ENCODE peak calls at places on chromosomes 1 and 21, in four cellular contexts. U, H, B and L are unnamed samples.

GRCh38 chr1:199124351-199124750 is 485.5 kb downstream of the PTPRC start:
- DNase-seq in U (peak), H (no peak), B (no peak), L (no peak)

GRCh38 chr1:157994704-157995540 is 1.5 kb downstream of the KIRREL1 start:
- DNase-seq in U (peak), H (no peak), B (no peak), L (no peak)

GRCh38 chr1:49728377-49728776 is 295.4 kb downstream of the AGBL4 start:
- DNase-seq in U (no peak), H (no peak), B (no peak), L (no peak)

GRCh38 chr1:53342735-53343470 is 15.0 kb upstream of the LRP8 start:
- DNase-seq in U (no peak), H (no peak), B (no peak), L (no peak)

GRCh38 chr1:44828003-44828651 is 14.9 kb downstream of the PTCH2 start:
- DNase-seq in U (no peak), H (no peak), B (no peak), L (no peak)

GRCh38 chr1:28966617-28967016 is 52.2 kb downstream of the EPB41 start:
- DNase-seq in U (no peak), H (no peak), B (no peak), L (peak)

GRCh38 chr1:230681599-230681998 is 32.3 kb downstream of the AGT start:
- DNase-seq in U (peak), H (peak), B (no peak), L (peak)

GRCh38 chr21:44345495-44345894 is 6.3 kb upstream of the CFAP410 start:
- DNase-seq in U (no peak), H (no peak), B (no peak), L (no peak)

GRCh38 chr1:6874298-6874697 is 89.0 kb downstream of the CAMTA1 start:
- DNase-seq in U (no peak), H (no peak), B (no peak), L (no peak)

GRCh38 chr1:7313081-7313546 is 458.0 kb upstream of the VAMP3 start:
- DNase-seq in U (peak), H (no peak), B (no peak), L (no peak)

GRCh38 chr1:151653397-151653796 is 41.5 kb downstream of the SNX27 start:
- DNase-seq in U (peak), H (no peak), B (no peak), L (no peak)

GRCh38 chr1:230588323-230588746 is 53.9 kb upstream of the COG2 start:
- DNase-seq in U (no peak), H (no peak), B (no peak), L (no peak)

GRCh38 chr1:172547071-172547470 is 14.1 kb downstream of the SUCO start:
- DNase-seq in U (peak), H (no peak), B (no peak), L (no peak)

GRCh38 chr1:37931148-37931492 is 15.7 kb downstream of the INPP5B start:
- DNase-seq in U (no peak), H (peak), B (no peak), L (no peak)

GRCh38 chr21:37087188-37087587 is 14.1 kb downstream of the TTC3 start:
- DNase-seq in U (peak), H (peak), B (no peak), L (peak)

DNA sequence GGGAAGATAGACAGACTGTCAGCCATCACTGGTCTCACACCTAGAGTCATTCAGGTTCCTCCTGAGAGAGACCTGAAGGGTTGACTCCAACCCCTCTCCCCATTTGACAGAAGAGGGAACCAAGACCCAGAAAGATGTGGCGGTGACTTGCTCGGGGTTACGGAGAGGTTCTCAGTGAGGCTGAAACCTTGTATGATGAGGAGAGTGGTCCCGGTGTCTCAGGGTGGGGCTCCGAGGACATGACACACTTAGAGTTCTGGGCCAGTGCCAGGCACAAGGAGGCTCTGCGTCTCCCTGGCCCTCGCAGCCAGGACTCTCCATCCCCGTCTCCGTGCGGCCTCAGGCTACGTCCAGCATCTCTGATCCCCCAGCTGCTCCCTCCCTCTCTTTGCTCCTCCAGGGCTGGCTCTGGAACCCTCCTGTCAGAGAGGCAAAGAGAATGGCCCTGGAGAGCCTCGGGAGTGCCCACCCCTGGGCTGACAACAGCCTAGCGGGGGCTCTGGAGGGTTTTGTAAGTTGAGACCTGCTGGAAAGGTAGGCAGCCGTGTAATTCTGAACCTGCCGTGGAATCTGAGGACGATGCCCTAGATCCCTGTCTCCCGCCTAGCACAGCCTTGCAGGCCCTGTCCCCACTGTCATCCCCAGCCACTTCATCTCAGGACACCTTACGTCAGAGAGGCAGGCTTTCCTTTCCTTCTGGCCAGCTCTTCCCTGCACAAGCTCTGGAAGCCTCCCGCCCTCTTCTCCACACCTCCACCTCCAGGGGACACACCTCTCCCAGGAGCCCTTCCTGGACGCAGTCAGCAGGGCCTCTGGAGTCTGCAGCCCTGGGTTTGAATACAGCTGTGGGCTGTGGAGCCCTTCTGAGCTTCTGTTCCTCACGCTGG is 4.1 kb downstream of the EFHD2 start:
- DNase-seq in U (no peak), H (no peak), B (no peak), L (no peak)
- TF ChIP-seq RAD21 in U (no peak), H (no peak), B (no peak), L (no peak)

DNA sequence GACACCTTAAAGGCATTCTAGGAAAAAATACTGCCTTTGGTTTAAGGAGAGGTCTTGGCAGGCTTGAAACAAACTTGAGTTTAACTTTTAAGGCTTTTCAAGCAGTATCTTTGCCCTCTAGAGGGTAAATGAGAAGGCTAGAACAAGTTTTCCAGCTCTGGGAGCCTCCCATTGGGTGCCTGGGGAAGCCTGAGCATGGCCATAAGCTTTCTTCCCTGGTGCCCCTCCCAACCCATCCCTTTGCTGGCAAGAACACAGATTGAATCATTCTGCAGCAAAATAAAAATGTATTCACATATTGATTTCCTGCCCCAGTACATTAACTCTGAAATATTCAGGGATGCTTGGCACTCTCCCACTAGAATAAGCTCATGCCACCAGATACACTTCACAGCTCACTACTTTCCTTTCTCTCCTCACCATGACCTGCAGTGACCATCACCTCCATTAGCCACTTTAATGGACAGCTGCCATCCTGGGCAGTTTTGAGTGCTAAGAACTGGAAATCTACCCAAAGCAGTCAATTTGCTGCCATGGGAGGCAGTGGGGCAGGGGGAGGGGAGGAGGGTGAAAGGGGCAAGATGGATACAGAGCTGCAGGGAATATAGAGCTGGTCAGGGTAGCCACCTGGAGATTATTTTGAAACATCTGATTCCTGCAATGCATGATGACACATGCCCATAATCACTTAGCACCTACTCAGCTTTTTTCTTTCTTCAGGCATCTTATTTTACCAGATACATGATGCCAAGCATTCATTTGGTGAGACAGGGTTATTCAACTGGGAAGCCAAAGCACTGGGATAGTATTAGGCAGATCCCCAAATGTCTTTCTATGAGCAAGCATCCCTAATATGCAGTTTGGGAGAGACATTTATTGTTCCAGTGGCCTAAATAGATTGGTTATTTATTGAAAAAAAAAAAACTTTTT is 140.6 kb downstream of the SYT2 start:
- DNase-seq in U (no peak), H (no peak), B (no peak), L (no peak)
- TF ChIP-seq ELK1 in U (no peak), H (no peak), B (no peak), L (no peak)

GRCh38 chr1:33659641-33660040 is 187.2 kb downstream of the ZSCAN20 start:
- DNase-seq in U (no peak), H (no peak), B (no peak), L (no peak)

GRCh38 chr1:33656467-33656866 is 184.0 kb downstream of the ZSCAN20 start:
- DNase-seq in U (no peak), H (no peak), B (no peak), L (no peak)

GRCh38 chr1:33660244-33660643 is 187.8 kb downstream of the ZSCAN20 start:
- DNase-seq in U (no peak), H (no peak), B (no peak), L (no peak)

GRCh38 chr1:33657833-33658232 is 185.4 kb downstream of the ZSCAN20 start:
- DNase-seq in U (no peak), H (no peak), B (no peak), L (no peak)

GRCh38 chr1:33661791-33662190 is 189.3 kb downstream of the ZSCAN20 start:
- DNase-seq in U (no peak), H (no peak), B (no peak), L (no peak)
- TF ChIP-seq RCOR1 in U (no peak), H (no peak), B (no peak), L (no peak)

GRCh38 chr1:237104096-237104495 is 62.1 kb downstream of the RYR2 start:
- DNase-seq in U (no peak), H (no peak), B (no peak), L (no peak)
- TF ChIP-seq RAD21 in U (no peak), H (no peak), B (no peak), L (no peak)

GRCh38 chr1:31443673-31444072 is 30.7 kb downstream of the SERINC2 start:
- DNase-seq in U (no peak), H (no peak), B (no peak), L (no peak)

GRCh38 chr1:31447210-31447609 is 34.2 kb downstream of the SERINC2 start:
- DNase-seq in U (no peak), H (peak), B (no peak), L (no peak)

GRCh38 chr1:31445951-31446350 is 32.9 kb downstream of the SERINC2 start:
- DNase-seq in U (no peak), H (no peak), B (no peak), L (no peak)

GRCh38 chr1:31442648-31442994 is 29.6 kb downstream of the SERINC2 start:
- DNase-seq in U (no peak), H (no peak), B (no peak), L (no peak)

DNA sequence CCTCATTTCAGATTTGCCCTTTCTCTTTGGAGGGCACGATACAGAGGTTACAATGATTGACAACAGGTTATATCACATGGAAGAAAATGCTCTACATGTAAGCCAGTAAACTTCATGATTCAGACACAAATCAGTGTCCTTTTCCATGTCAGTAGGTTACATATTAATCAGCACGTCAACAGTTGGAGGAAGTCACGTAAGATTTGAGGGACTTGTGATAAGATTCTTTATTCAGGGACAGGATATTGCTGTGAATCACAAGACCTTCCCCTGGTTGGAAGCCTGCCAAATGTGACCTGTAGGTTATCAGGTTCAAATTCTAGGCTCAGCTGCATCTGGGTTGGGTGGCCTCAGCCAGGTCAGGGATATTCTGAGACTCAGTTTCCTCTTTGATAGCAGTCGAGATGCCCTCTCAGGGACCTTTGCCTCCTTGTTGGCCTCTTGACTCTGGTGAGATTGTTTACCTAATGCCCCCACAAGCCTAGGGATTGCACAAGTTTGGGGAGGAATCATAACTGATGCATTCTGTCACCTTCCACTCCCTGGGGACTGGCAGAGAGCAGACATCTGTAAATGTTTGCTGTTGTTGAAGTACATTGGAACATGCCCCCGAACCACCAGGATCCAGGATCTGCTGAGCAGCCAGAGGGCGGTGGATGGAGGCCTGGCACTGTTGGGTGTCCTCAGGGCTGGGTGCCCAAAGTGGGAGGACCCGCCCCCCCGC is 31.9 kb downstream of the SERINC2 start:
- DNase-seq in U (no peak), H (peak), B (no peak), L (peak)
- TF ChIP-seq ELK1 in U (no peak), H (no peak), B (no peak), L (no peak)

GRCh38 chr1:22845536-22845935 is 127.1 kb downstream of the LACTBL1 start:
- DNase-seq in U (no peak), H (no peak), B (no peak), L (no peak)

GRCh38 chr1:22847249-22847648 is 125.4 kb downstream of the LACTBL1 start:
- DNase-seq in U (no peak), H (no peak), B (no peak), L (no peak)

GRCh38 chr1:22847709-22848108 is 125.0 kb downstream of the LACTBL1 start:
- DNase-seq in U (no peak), H (no peak), B (no peak), L (no peak)

GRCh38 chr1:22844621-22845020 is 128.0 kb downstream of the LACTBL1 start:
- DNase-seq in U (no peak), H (no peak), B (no peak), L (no peak)

GRCh38 chr1:22846453-22846852 is 126.2 kb downstream of the LACTBL1 start:
- DNase-seq in U (no peak), H (peak), B (no peak), L (no peak)
- TF ChIP-seq RCOR1 in U (no peak), H (no peak), B (no peak), L (no peak)